ENCODE peak calls at places on chromosomes 2 and 18, in six cellular contexts. Y is uterus, I is lower leg skin, E is stomach, T is adrenal gland, Q is spleen. H is an unnamed sample.

GRCh38 chr18:23356915-23357421 is 96.1 kb upstream of the RIOK3 start:
- DNase-seq in Y (no peak), I (no peak), E (no peak), T (no peak), Q (no peak), H (peak; percentile 18)

GRCh38 chr2:42639340-42640077 is 71.1 kb downstream of the MTA3 start:
- DNase-seq in Y (no peak), I (no peak), E (no peak), T (no peak), Q (no peak), H (no peak)

GRCh38 chr2:24050041-24050655 is 607 bp downstream of the FKBP1B start:
- DNase-seq in Y (peak; percentile 29), I (no peak), E (peak; percentile 30), T (peak; percentile 40), Q (peak; percentile 84), H (peak; percentile 24)

GRCh38 chr2:60465736-60466135 is 87.7 kb downstream of the BCL11A start:
- DNase-seq in Y (no peak), I (no peak), E (no peak), T (peak; percentile 52), Q (no peak), H (no peak)

GRCh38 chr2:149885468-149885867 is 297.9 kb upstream of the MMADHC start:
- DNase-seq in Y (no peak), I (peak; percentile 29), E (no peak), T (no peak), Q (no peak), H (peak; percentile 77)

GRCh38 chr2:31704561-31705212 is 123.9 kb upstream of the SRD5A2 start:
- DNase-seq in Y (no peak), I (no peak), E (peak; percentile 76), T (no peak), Q (no peak), H (no peak)

GRCh38 chr2:215612770-215613169 is 176.9 kb upstream of the FN1 start:
- DNase-seq in Y (no peak), I (no peak), E (no peak), T (no peak), Q (no peak), H (no peak)

GRCh38 chr2:119678021-119678656 is 862 bp upstream of the TMEM177 start:
- DNase-seq in Y (no peak), I (no peak), E (peak; percentile 54), T (no peak), Q (peak; percentile 82), H (no peak)

GRCh38 chr2:55051026-55051866 is 995 bp upstream of the RTN4 start:
- DNase-seq in Y (peak; percentile 77), I (peak; percentile 85), E (peak; percentile 46), T (peak; percentile 84), Q (no peak), H (peak; percentile 65)

GRCh38 chr18:39661856-39662366 is 2096.3 kb upstream of the CELF4 start:
- DNase-seq in Y (no peak), I (no peak), E (no peak), T (no peak), Q (no peak), H (no peak)

GRCh38 chr2:166468124-166469024 is 25.7 kb downstream of the SCN7A start:
- DNase-seq in Y (no peak), I (no peak), E (no peak), T (no peak), Q (no peak), H (no peak)

GRCh38 chr2:101720732-101721131 is 23.2 kb downstream of the MAP4K4 start:
- DNase-seq in Y (no peak), I (no peak), E (no peak), T (no peak), Q (no peak), H (no peak)

GRCh38 chr2:63249146-63249545 is 198.5 kb downstream of the OTX1 start:
- DNase-seq in Y (no peak), I (no peak), E (no peak), T (no peak), Q (no peak), H (no peak)

GRCh38 chr2:69190743-69191425 is 177.9 kb downstream of the ANTXR1 start:
- DNase-seq in Y (no peak), I (no peak), E (no peak), T (no peak), Q (no peak), H (no peak)

GRCh38 chr18:50695431-50696176 is 124.2 kb downstream of the MRO start:
- DNase-seq in Y (no peak), I (no peak), E (no peak), T (no peak), Q (no peak), H (no peak)

GRCh38 chr2:222315443-222316121 is 16.8 kb upstream of the PAX3 start:
- DNase-seq in Y (no peak), I (no peak), E (no peak), T (no peak), Q (no peak), H (no peak)

GRCh38 chr18:50659091-50660003 is 99.5 kb downstream of the MAPK4 start:
- DNase-seq in Y (no peak), I (no peak), E (no peak), T (peak; percentile 55), Q (no peak), H (peak; percentile 54)

GRCh38 chr2:68744517-68744916 is 9.9 kb downstream of the ARHGAP25 start:
- DNase-seq in Y (no peak), I (peak; percentile 12), E (no peak), T (no peak), Q (no peak), H (no peak)

GRCh38 chr2:758073-758820 is 81.0 kb upstream of the TMEM18 start:
- DNase-seq in Y (no peak), I (no peak), E (no peak), T (no peak), Q (no peak), H (no peak)

GRCh38 chr2:238521870-238522269 is 95.1 kb downstream of the ASB1 start:
- DNase-seq in Y (no peak), I (no peak), E (no peak), T (no peak), Q (no peak), H (no peak)

GRCh38 chr2:29987141-29987540 is 65.8 kb upstream of the ALK start:
- DNase-seq in Y (no peak), I (no peak), E (no peak), T (no peak), Q (no peak), H (no peak)

GRCh38 chr2:20446280-20446916 is 476 bp upstream of the RHOB start:
- DNase-seq in Y (no peak), I (no peak), E (peak; percentile 27), T (peak; percentile 49), Q (peak; percentile 88), H (no peak)

GRCh38 chr2:9818097-9818496 is 25.2 kb upstream of the TAF1B start:
- DNase-seq in Y (no peak), I (no peak), E (no peak), T (no peak), Q (no peak), H (no peak)

GRCh38 chr2:180829261-180829660 is 151.1 kb upstream of the UBE2E3 start:
- DNase-seq in Y (no peak), I (no peak), E (no peak), T (no peak), Q (no peak), H (no peak)

GRCh38 chr2:149815946-149816345 is 228.4 kb upstream of the MMADHC start:
- DNase-seq in Y (no peak), I (no peak), E (no peak), T (no peak), Q (no peak), H (no peak)

DNA sequence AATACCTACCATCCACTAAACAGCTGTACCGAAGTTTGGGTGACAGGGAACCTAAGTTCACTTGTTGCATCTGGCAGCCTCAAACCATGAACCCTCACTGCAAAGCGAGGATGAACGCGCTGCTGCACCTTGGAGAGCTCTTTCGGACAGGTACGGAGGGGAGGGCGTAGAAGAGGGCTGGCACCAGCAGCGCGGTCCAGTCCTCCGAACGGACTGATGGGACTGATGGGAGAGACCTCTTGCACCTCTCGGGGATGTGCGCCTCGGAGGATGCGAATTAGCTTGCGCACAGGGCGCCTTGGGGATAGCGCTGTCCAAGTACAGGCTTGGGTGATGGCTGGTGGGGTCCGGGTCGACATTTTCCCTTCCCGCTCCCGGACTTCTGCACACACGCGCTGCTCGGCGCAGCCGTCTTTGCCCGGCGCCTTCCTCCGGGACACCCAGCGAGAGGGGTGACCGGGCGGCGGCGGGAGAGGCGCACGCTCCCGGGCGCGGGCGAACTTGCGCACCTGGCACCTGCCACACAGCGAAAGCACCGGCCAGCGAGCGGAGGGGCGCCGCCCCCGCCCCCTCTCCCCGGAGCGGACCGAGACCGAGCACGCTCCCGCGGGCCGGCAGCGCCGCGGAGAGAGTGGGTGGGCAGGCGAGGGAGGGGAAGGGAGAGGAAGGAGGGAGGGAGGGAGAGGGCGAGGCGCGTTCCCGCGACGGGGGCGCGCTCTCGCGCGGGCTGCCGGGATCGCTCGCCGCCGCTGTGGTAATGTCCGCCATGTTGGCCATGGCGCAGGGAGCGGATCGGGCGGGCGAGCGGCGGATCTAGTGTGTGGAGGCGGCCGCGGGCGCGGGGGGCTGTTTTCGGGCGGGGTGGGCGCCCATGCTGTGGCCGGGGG is at the start of gene EPC2:
- DNase-seq in Y (peak; percentile 89), I (peak; percentile 80), E (peak; percentile 91), T (peak; percentile 88), Q (peak; percentile 98), H (peak; percentile 86)
- TF ChIP-seq POLR2A in Y (no peak), I (no peak), E (no peak), T (peak; percentile 54), Q (no peak), H (no peak)

GRCh38 chr2:109168716-109169115 is 39.7 kb downstream of the SH3RF3 start:
- DNase-seq in Y (no peak), I (no peak), E (no peak), T (no peak), Q (no peak), H (no peak)
- TF ChIP-seq POLR2A in Y (no peak), I (no peak), E (no peak), T (no peak), Q (no peak), H (no peak)

GRCh38 chr2:159742846-159743245 is 30.5 kb downstream of the MARCHF7 start:
- DNase-seq in Y (no peak), I (no peak), E (no peak), T (no peak), Q (no peak), H (no peak)
- TF ChIP-seq POLR2A in Y (no peak), I (no peak), E (no peak), T (no peak), Q (no peak), H (no peak)

GRCh38 chr2:163039266-163039665 is 200.7 kb upstream of the KCNH7 start:
- DNase-seq in Y (no peak), I (no peak), E (no peak), T (no peak), Q (no peak), H (no peak)
- TF ChIP-seq POLR2A in Y (no peak), I (no peak), E (no peak), T (no peak), Q (no peak), H (no peak)

GRCh38 chr2:168890006-168890782 is at the start of gene SPC25:
- DNase-seq in Y (peak; percentile 84), I (peak; percentile 86), E (peak; percentile 86), T (peak; percentile 87), Q (peak; percentile 91), H (peak; percentile 87)
- TF ChIP-seq POLR2A in Y (no peak), I (no peak), E (no peak), T (no peak), Q (no peak), H (no peak)

GRCh38 chr2:96136123-96136720 is 2.1 kb downstream of the ASTL start:
- DNase-seq in Y (no peak), I (no peak), E (no peak), T (no peak), Q (no peak), H (no peak)
- TF ChIP-seq POLR2A in Y (no peak), I (no peak), E (no peak), T (no peak), Q (no peak), H (no peak)